ENCODE peak calls at places on chromosomes 3 and 15, in nine cellular contexts. P, R, B, K, S, V, T, Q and A are unnamed samples.

GRCh38 chr3:159031280-159031679 is 229.4 kb downstream of the MFSD1 start:
- DNase-seq in T (no peak), Q (no peak), V (no peak), B (no peak), R (no peak), P (no peak), S (no peak), K (no peak), A (no peak)

GRCh38 chr3:121574449-121574848 is 6.7 kb downstream of the ARGFX start:
- DNase-seq in V (peak), R (peak), K (peak), S (no peak), B (peak), Q (no peak), T (no peak), P (no peak), A (no peak)

GRCh38 chr3:164498917-164499316 is 579.4 kb downstream of the SI start:
- DNase-seq in P (no peak), S (no peak), Q (no peak), T (no peak), R (peak), B (no peak), V (no peak), K (no peak), A (no peak)

GRCh38 chr3:8210752-8211405 is 290.7 kb upstream of the LMCD1 start:
- DNase-seq in B (no peak), K (no peak), T (no peak), R (no peak), V (no peak), P (no peak), Q (no peak), S (no peak), A (no peak)

GRCh38 chr3:42501681-42502428 is 588 bp upstream of the VIPR1 start:
- DNase-seq in T (peak), S (peak), V (peak), Q (no peak), R (peak), P (peak), K (peak), B (peak), A (no peak)

GRCh38 chr15:69979269-69979668 is 118.4 kb downstream of the TLE3 start:
- DNase-seq in V (no peak), S (no peak), K (peak), T (no peak), B (peak), R (no peak), P (no peak), Q (no peak), A (no peak)

GRCh38 chr3:30583973-30584372 is 22.4 kb upstream of the TGFBR2 start:
- DNase-seq in Q (no peak), B (no peak), R (peak), P (no peak), K (no peak), V (no peak), T (no peak), S (no peak), A (no peak)

GRCh38 chr3:153927107-153927506 is 194.1 kb upstream of the ARHGEF26 start:
- DNase-seq in B (no peak), K (no peak), S (no peak), T (no peak), P (no peak), Q (no peak), V (peak), R (peak), A (no peak)

GRCh38 chr15:49842331-49842730 is 221.5 kb downstream of the DTWD1 start:
- DNase-seq in K (no peak), R (peak), B (no peak), Q (no peak), S (no peak), V (no peak), T (no peak), P (no peak), A (no peak)

GRCh38 chr15:55281517-55282227 is 7.9 kb downstream of the RAB27A start:
- DNase-seq in V (no peak), B (no peak), T (no peak), K (no peak), Q (no peak), R (no peak), P (no peak), S (no peak), A (no peak)

GRCh38 chr3:15438988-15439387 is 11.6 kb downstream of the EAF1 start:
- DNase-seq in P (no peak), R (no peak), V (no peak), S (no peak), Q (no peak), K (no peak), B (no peak), T (no peak), A (no peak)

GRCh38 chr3:151946606-151947005 is 73.2 kb downstream of the SUCNR1 start:
- DNase-seq in V (no peak), P (no peak), T (no peak), B (no peak), R (no peak), K (no peak), S (no peak), Q (no peak), A (no peak)

GRCh38 chr15:75695206-75695605 is 17.4 kb downstream of the CSPG4 start:
- DNase-seq in B (no peak), V (no peak), R (peak), S (no peak), T (peak), P (no peak), K (no peak), Q (no peak), A (no peak)
- H3K27ac ChIP-seq in B (no peak), V (no peak), R (peak), S (no peak), T (no peak), P (peak), K (peak), Q (no peak), A (peak)

GRCh38 chr3:188661801-188662200 is 507.8 kb downstream of the LPP start:
- DNase-seq in P (no peak), K (no peak), B (no peak), Q (no peak), V (no peak), S (no peak), T (no peak), R (no peak), A (no peak)

GRCh38 chr3:188662214-188662613 is 508.3 kb downstream of the LPP start:
- DNase-seq in P (no peak), R (no peak), V (no peak), T (no peak), Q (no peak), S (no peak), B (no peak), K (no peak), A (no peak)

GRCh38 chr3:188656196-188656982 is 502.4 kb downstream of the LPP start:
- DNase-seq in R (no peak), S (no peak), P (peak), K (no peak), V (no peak), T (no peak), Q (no peak), B (no peak), A (no peak)

GRCh38 chr3:188658606-188659005 is 504.6 kb downstream of the LPP start:
- DNase-seq in P (no peak), Q (no peak), B (no peak), S (no peak), T (no peak), V (no peak), K (no peak), R (no peak), A (no peak)

DNA sequence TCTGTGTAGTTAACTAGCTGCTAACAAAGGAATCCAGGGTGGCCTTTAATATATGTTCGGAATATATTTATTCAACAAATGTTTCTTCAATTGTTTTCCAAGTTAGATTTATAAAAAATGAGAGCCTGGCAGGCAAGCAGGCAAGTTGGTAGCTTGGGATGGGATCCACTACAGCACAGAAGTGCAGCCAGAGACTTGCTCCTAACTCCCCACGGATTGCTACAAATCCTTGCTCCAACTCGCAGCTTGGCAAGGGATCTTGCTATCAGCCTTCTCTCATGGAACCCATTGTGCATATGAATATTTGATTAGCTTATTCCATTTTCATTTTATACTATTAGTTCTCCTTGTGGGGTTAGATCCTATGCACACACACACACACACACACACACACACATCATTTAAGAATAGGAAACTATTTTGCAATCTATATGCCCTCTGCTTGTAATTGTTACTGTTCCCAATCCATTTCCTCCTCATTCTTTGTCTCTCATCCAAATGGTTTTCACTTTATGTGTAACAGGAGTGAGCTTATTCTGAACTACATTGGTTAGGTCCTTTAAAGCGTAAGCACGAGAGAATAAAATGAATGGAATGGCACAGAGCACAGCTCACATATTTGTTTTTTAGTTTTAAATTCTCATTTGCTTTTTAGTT is 505.6 kb downstream of the LPP start:
- DNase-seq in T (no peak), K (no peak), V (no peak), P (no peak), Q (no peak), R (no peak), S (no peak), B (no peak), A (no peak)
- H3K27ac ChIP-seq in T (no peak), K (no peak), V (no peak), P (no peak), Q (no peak), R (no peak), S (no peak), B (no peak), A (no peak)

DNA sequence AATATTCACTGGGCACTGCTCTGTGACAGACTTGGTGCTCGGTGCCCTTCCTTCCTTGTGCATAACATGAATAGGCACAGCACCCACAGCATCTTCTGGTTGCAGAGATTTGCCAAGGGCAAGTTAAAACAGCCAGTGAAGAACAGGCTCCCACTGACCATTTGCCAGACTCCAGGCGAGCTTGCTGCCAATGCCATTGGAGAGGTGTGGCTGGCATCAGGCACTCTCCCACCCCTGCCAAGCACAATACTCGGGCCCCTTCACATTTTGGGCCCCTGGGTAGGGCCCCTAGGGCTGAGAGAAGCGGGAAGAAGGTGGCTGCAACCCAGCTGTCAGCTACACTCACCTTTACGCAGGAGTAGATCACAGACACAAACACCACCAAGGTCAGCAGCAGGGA is 112.1 kb downstream of the SEC22A start:
- DNase-seq in V (no peak), P (peak), R (no peak), Q (no peak), S (no peak), T (no peak), B (no peak), K (no peak), A (no peak)
- H3K27ac ChIP-seq in V (no peak), P (no peak), R (no peak), Q (no peak), S (no peak), T (no peak), B (no peak), K (no peak), A (no peak)

GRCh38 chr3:58996730-58997129 is 53.1 kb downstream of the CFAP20DC start:
- DNase-seq in R (no peak), T (no peak), B (peak), Q (no peak), V (no peak), P (no peak), K (no peak), S (no peak), A (no peak)
- H3K27ac ChIP-seq in R (no peak), T (no peak), B (no peak), Q (no peak), V (no peak), P (no peak), K (no peak), S (no peak), A (no peak)

DNA sequence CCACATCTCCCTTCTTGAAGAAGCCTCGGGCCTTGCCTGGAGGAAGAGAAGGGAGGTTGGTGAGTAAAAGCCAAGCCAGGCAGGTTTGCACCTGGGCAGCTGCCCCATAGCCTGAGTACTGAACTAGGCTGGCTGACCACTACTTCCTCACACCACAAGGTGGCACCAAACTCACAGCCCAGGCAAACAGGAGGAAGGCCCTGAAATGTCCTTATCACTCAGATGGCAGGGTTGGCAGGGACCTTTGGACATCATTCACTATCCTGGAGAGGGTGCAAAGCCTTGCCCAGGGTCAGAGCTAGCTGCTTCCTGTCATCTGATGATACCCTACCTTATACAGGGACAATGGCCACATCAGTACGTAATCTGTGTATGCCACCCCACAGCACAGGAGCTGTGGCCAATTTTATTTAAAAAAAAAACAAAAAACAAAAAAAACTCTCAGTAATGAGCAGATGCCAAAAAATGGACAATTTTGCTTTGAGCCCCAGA is 2.2 kb upstream of the GRAMD2A start:
- DNase-seq in V (peak), Q (peak), T (peak), P (peak), B (peak), S (peak), R (peak), K (peak), A (peak)
- H3K27ac ChIP-seq in V (no peak), Q (no peak), T (no peak), P (peak), B (no peak), S (peak), R (no peak), K (peak), A (peak)

DNA sequence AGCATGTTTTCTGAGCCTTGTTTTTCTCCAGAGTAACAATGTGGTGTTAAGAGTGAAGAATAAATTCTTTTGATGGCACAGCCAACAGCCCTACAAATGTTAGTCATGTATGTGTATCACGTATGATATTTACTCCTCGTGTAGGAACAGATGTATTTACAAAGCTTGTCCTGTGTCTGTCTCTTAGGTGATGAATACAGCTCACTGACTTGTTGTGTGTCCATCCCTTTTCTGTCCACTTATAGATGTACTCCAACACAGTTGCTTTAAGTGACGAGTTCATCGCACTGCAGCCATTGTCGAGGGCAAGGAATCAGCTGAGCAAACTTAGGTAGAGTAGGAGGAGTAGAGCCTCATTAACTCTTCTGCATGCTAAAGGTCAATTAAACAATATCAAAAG is 78.1 kb downstream of the DCUN1D1 start:
- DNase-seq in P (no peak), K (no peak), V (no peak), T (no peak), S (no peak), R (no peak), B (no peak), Q (no peak), A (no peak)
- H3K27ac ChIP-seq in P (no peak), K (no peak), V (no peak), T (peak), S (no peak), R (no peak), B (no peak), Q (no peak), A (peak)

GRCh38 chr3:11651477-11651876 is 7.8 kb upstream of the VGLL4 start:
- DNase-seq in B (no peak), V (no peak), S (no peak), P (no peak), K (no peak), T (no peak), R (no peak), Q (no peak), A (no peak)

GRCh38 chr3:11653298-11654055 is 9.8 kb upstream of the VGLL4 start:
- DNase-seq in P (no peak), K (no peak), S (no peak), V (no peak), T (no peak), B (peak), Q (no peak), R (no peak), A (no peak)

GRCh38 chr3:11651900-11652299 is 8.2 kb upstream of the VGLL4 start:
- DNase-seq in Q (no peak), V (peak), P (no peak), R (peak), T (no peak), K (no peak), B (no peak), S (no peak), A (no peak)

GRCh38 chr3:11648735-11649134 is 5.0 kb upstream of the VGLL4 start:
- DNase-seq in P (no peak), S (no peak), Q (no peak), R (no peak), B (no peak), V (no peak), T (no peak), K (no peak), A (no peak)

DNA sequence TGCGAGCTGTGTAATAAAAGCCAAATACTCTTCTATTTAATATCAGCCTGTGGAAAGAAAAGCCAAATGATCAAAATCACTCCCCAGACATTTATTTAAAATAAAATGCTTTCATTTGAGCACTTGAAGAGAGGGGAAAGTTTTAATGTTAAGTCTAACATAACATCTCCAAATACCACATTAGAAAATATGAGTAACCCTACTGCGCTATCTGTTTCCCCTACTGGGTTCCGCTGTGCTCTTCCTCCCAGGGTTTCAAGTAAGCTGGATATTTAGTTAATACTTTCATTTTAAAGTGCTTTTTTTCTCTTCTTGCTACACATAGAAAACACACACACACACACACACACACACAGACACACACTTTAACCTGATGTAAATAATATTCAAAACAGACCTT is 6.7 kb upstream of the VGLL4 start:
- DNase-seq in R (no peak), T (no peak), V (no peak), S (no peak), Q (no peak), P (no peak), K (no peak), B (no peak), A (no peak)
- H3K27ac ChIP-seq in R (no peak), T (no peak), V (no peak), S (no peak), Q (no peak), P (no peak), K (no peak), B (no peak), A (no peak)

GRCh38 chr3:100982710-100983109 is 10.5 kb downstream of the ABI3BP start:
- DNase-seq in V (no peak), R (no peak), K (no peak), T (no peak), B (no peak), S (no peak), P (peak), Q (peak), A (no peak)
- H3K27ac ChIP-seq in V (no peak), R (peak), K (no peak), T (no peak), B (no peak), S (no peak), P (peak), Q (peak), A (no peak)

DNA sequence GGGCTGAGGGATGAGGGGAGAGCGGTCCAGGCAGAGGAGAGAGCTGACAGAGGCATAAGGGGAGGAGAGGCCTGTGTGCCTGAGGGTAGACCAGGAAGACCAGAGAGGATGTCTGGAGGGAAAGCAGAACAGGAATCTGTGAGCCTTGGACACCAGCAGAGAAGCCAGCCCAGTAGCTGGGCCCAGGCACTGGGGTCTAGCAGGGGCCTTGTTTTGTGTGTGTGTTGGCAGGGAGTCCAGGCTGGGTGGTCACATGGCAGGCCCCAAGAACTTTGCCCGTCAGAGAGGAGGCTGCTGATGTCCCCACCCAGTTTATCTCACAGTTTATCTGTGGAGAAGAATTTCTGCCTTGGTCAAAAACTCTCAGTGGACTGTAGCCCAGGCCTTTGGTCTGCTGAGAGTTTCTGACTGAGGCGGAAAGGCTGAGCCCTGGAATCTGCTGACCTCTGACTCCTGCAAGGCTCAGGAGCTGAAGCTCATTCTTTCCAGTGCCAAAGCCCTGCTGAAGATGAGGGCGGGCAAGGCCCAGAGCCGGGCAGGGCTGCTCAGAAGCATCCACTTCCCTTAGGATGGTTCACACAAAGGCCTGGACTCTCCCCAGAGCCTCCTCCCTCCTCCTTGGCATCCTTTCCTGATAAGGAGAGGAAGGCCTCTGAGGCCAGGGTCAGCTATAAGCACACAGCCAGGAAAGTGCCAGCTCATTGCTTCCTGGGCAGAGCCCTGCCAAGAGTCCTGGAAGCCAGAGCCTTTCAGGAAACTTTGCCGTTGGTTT is 37.0 kb upstream of the SLCO2A1 start:
- DNase-seq in B (peak), T (no peak), K (no peak), R (peak), Q (no peak), V (no peak), P (no peak), S (no peak), A (no peak)
- H3K27ac ChIP-seq in B (no peak), T (no peak), K (no peak), R (peak), Q (no peak), V (no peak), P (no peak), S (no peak), A (no peak)